ENCODE peak calls at places on chromosomes 1 and 21, in six cellular contexts. T is fibroblast of mammary gland, U is ovary, S is left ventricle myocardium inferior, C is dorsolateral prefrontal cortex, N is neural progenitor cell. M is an unnamed sample.

GRCh38 chr1:246297314-246298273 is 209.5 kb downstream of the SMYD3 start:
- DNase-seq in N (no peak), T (peak), U (no peak), S (no peak), C (no peak), M (no peak)

GRCh38 chr1:73327998-73328397 is 870.0 kb downstream of the LRRIQ3 start:
- DNase-seq in C (no peak), S (no peak), U (no peak), T (no peak), N (no peak), M (no peak)

GRCh38 chr1:207306603-207307002 is 14.9 kb upstream of the CD55 start:
- DNase-seq in U (no peak), C (no peak), N (no peak), T (no peak), S (no peak), M (no peak)

GRCh38 chr21:45592208-45592619 is 50.0 kb upstream of the SLC19A1 start:
- DNase-seq in S (no peak), N (no peak), T (no peak), C (no peak), U (no peak), M (no peak)

GRCh38 chr21:30563630-30564029 is 2.5 kb upstream of the KRTAP19-7 start:
- DNase-seq in S (no peak), T (no peak), C (no peak), U (no peak), N (no peak), M (no peak)

GRCh38 chr1:185325413-185325812 is 8.4 kb upstream of the IVNS1ABP start:
- DNase-seq in S (no peak), T (peak), U (no peak), N (no peak), C (no peak), M (no peak)

GRCh38 chr1:115251856-115252255 is 86.2 kb downstream of the NGF start:
- DNase-seq in T (peak), U (no peak), N (no peak), C (no peak), S (no peak), M (no peak)

GRCh38 chr1:239891621-239892358 is 199.9 kb upstream of the FMN2 start:
- DNase-seq in S (no peak), T (no peak), C (no peak), N (no peak), U (no peak), M (no peak)

GRCh38 chr21:42071146-42071737 is at the start of gene UMODL1:
- DNase-seq in U (no peak), S (no peak), N (no peak), T (no peak), C (no peak), M (no peak)

GRCh38 chr1:19423130-19423529 is 62.2 kb downstream of the CAPZB start:
- DNase-seq in N (no peak), U (no peak), T (peak), S (no peak), C (no peak), M (no peak)

GRCh38 chr21:42105916-42106315 is 34.8 kb downstream of the UMODL1 start:
- DNase-seq in C (no peak), U (no peak), T (no peak), S (no peak), N (no peak), M (no peak)

GRCh38 chr1:164702216-164702615 is 143.2 kb downstream of the PBX1 start:
- DNase-seq in T (peak), U (no peak), C (no peak), S (no peak), N (no peak), M (no peak)

GRCh38 chr1:7953850-7954609 is 7.5 kb upstream of the PARK7 start:
- DNase-seq in T (peak), S (peak), U (peak), N (no peak), C (peak), M (peak)

GRCh38 chr1:33030575-33030974 is 6.1 kb downstream of the AK2 start:
- DNase-seq in C (no peak), T (peak), U (no peak), S (no peak), N (no peak), M (no peak)

GRCh38 chr1:246608616-246609376 is 42.5 kb downstream of the CNST start:
- DNase-seq in U (no peak), C (no peak), N (peak), S (peak), T (peak), M (peak)

GRCh38 chr1:240612811-240613210 is 856 bp upstream of the GREM2 start:
- DNase-seq in U (no peak), C (no peak), N (peak), T (peak), S (no peak), M (no peak)

GRCh38 chr1:93960641-93961147 is 51.5 kb upstream of the GCLM start:
- DNase-seq in N (no peak), S (no peak), C (no peak), U (no peak), T (no peak), M (no peak)

GRCh38 chr21:15552914-15553491 is 176.8 kb upstream of the USP25 start:
- DNase-seq in T (peak), S (no peak), U (no peak), C (no peak), N (no peak), M (no peak)
- TF ChIP-seq CTCF in T (peak), S (peak), U (no peak), C (peak), N (peak), M (peak)

GRCh38 chr1:180524160-180524914 is 22.0 kb upstream of the ACBD6 start:
- DNase-seq in S (no peak), C (no peak), U (no peak), T (no peak), N (no peak), M (no peak)
- TF ChIP-seq CTCF in S (no peak), C (no peak), U (no peak), T (no peak), N (no peak), M (no peak)

DNA sequence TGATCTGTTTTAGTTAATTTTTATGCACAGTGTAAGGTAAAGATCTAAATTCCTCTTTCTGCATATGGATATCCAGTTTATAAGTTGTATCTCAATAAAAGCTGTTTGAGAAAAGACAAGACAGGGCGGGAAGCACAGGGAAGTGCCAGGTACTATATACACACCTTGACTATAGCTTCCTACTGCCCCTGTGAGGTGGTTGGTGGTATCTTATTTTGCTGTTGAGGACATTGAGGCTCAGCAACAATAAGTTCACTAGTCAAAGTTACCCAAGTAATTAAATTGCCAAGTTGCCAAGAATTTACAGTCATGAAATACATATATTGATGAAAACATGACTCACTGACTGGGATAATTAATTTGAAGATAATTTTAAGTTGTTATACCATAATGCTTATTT is 109.1 kb downstream of the CD247 start:
- DNase-seq in N (no peak), S (no peak), T (no peak), C (no peak), U (no peak), M (no peak)
- TF ChIP-seq CTCF in N (peak), S (no peak), T (no peak), C (no peak), U (no peak), M (no peak)

DNA sequence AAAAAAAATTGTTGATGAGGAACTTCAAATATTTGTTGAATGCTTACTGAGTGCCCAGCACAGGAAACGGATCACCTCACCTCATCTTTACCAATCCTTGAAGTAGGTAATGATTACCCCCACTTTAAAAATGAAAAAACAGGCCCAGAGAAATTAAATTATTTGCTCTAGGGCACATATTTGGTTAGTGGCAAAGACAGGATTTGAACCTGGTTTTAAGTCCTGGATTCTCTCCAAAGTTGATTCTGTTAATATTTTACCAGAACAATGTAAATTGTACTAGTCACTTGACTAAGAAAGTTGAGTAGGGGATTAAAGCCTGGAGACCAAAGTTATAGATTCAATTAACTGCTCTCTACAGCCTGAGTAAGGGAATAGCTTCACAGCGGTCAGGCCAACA is 97.9 kb downstream of the GIPC2 start:
- DNase-seq in T (no peak), N (no peak), S (no peak), U (no peak), C (no peak), M (no peak)
- TF ChIP-seq CTCF in T (no peak), N (no peak), S (no peak), U (no peak), C (no peak), M (no peak)